ENCODE peak calls at places on chromosomes 7 and 10, in six cellular contexts. T, J, P, A, U and C are unnamed samples.

GRCh38 chr10:80583681-80584080 is 46.0 kb downstream of the SH2D4B start:
- DNase-seq in T (no peak), J (no peak), P (no peak), A (no peak), U (no peak), C (no peak)

GRCh38 chr10:70324951-70325781 is 41.4 kb upstream of the NPFFR1 start:
- DNase-seq in T (no peak), J (no peak), P (no peak), A (no peak), U (no peak), C (peak; percentile 43)

GRCh38 chr10:46020344-46020656 is 10.1 kb downstream of the NCOA4 start:
- DNase-seq in T (no peak), J (peak; percentile 78), P (no peak), A (no peak), U (no peak), C (no peak)

GRCh38 chr7:158894825-158895224 is 38.5 kb downstream of the DYNC2I1 start:
- DNase-seq in T (no peak), J (no peak), P (no peak), A (no peak), U (no peak), C (no peak)

GRCh38 chr7:108454674-108455523 is 1.3 kb downstream of the NRCAM start:
- DNase-seq in T (no peak), J (no peak), P (no peak), A (no peak), U (no peak), C (no peak)

GRCh38 chr7:44212581-44213184 is 11.9 kb downstream of the YKT6 start:
- DNase-seq in T (no peak), J (no peak), P (peak; percentile 37), A (no peak), U (no peak), C (no peak)

GRCh38 chr7:65980478-65981250 is 1.3 kb downstream of the GUSB start:
- DNase-seq in T (peak; percentile 27), J (peak; percentile 87), P (peak; percentile 78), A (peak; percentile 93), U (peak; percentile 55), C (peak; percentile 37)

GRCh38 chr7:36348256-36348655 is 41.4 kb upstream of the ANLN start:
- DNase-seq in T (no peak), J (no peak), P (no peak), A (no peak), U (no peak), C (no peak)

GRCh38 chr7:157854066-157854891 is 517.5 kb downstream of the DNAJB6 start:
- DNase-seq in T (peak; percentile 43), J (no peak), P (peak; percentile 72), A (peak; percentile 92), U (peak; percentile 55), C (peak; percentile 37)

GRCh38 chr7:27641576-27642230 is 21.0 kb downstream of the HIBADH start:
- DNase-seq in T (no peak), J (no peak), P (no peak), A (no peak), U (no peak), C (no peak)

GRCh38 chr7:37718585-37718984 is 35.0 kb downstream of the GPR141 start:
- DNase-seq in T (no peak), J (no peak), P (no peak), A (no peak), U (no peak), C (no peak)

GRCh38 chr7:63038987-63039386 is 959.7 kb upstream of the ZNF722 start:
- DNase-seq in T (no peak), J (no peak), P (no peak), A (no peak), U (no peak), C (no peak)

GRCh38 chr10:50740351-50740688 is 584 bp downstream of the ASAH2B start:
- DNase-seq in T (no peak), J (peak; percentile 51), P (no peak), A (no peak), U (peak; percentile 19), C (no peak)

GRCh38 chr10:35641430-35642015 is 573 bp downstream of the FZD8 start:
- DNase-seq in T (peak; percentile 28), J (peak; percentile 49), P (peak; percentile 63), A (no peak), U (no peak), C (no peak)

GRCh38 chr10:71476249-71477011 is 79.7 kb downstream of the CDH23 start:
- DNase-seq in T (no peak), J (no peak), P (no peak), A (no peak), U (peak; percentile 25), C (no peak)

GRCh38 chr10:46079831-46080585 is 33.9 kb upstream of the MSMB start:
- DNase-seq in T (no peak), J (no peak), P (no peak), A (peak; percentile 79), U (no peak), C (no peak)

GRCh38 chr10:73183882-73184281 is 16.0 kb downstream of the FAM149B1 start:
- DNase-seq in T (no peak), J (peak; percentile 47), P (no peak), A (no peak), U (no peak), C (no peak)

GRCh38 chr10:101053516-101053915 is 8.3 kb upstream of the KAZALD1 start:
- DNase-seq in T (no peak), J (no peak), P (no peak), A (no peak), U (no peak), C (no peak)

GRCh38 chr7:4958477-4959301 is at the start of gene MMD2:
- DNase-seq in T (no peak), J (no peak), P (no peak), A (no peak), U (no peak), C (no peak)

GRCh38 chr7:47145326-47145725 is 436.6 kb downstream of the TNS3 start:
- DNase-seq in T (no peak), J (peak; percentile 16), P (no peak), A (no peak), U (no peak), C (no peak)

GRCh38 chr10:91238191-91238590 is 17.7 kb downstream of the PCGF5 start:
- DNase-seq in T (no peak), J (no peak), P (no peak), A (no peak), U (no peak), C (no peak)

GRCh38 chr10:102509387-102509786 is 5.6 kb downstream of the SUFU start:
- DNase-seq in T (no peak), J (no peak), P (no peak), A (no peak), U (no peak), C (no peak)

GRCh38 chr7:41630741-41631140 is 72.1 kb downstream of the INHBA start:
- DNase-seq in T (no peak), J (no peak), P (no peak), A (no peak), U (no peak), C (no peak)

GRCh38 chr10:22437620-22438588 is 92.6 kb downstream of the SPAG6 start:
- DNase-seq in T (peak; percentile 30), J (no peak), P (peak; percentile 70), A (peak; percentile 91), U (no peak), C (no peak)

GRCh38 chr7:128703605-128704004 is 31.5 kb downstream of the GARIN1A start:
- DNase-seq in T (no peak), J (no peak), P (no peak), A (no peak), U (no peak), C (no peak)

GRCh38 chr7:51187941-51188340 is 128.7 kb downstream of the COBL start:
- DNase-seq in T (no peak), J (peak; percentile 37), P (no peak), A (no peak), U (no peak), C (no peak)

GRCh38 chr10:127293640-127294039 is 97.2 kb upstream of the INSYN2A start:
- DNase-seq in T (peak; percentile 21), J (no peak), P (no peak), A (no peak), U (no peak), C (no peak)

GRCh38 chr7:150744041-150744656 is 6.9 kb downstream of the GIMAP5 start:
- DNase-seq in T (no peak), J (no peak), P (no peak), A (no peak), U (no peak), C (no peak)
- TF ChIP-seq POLR2AphosphoS5 in T (no peak), J (no peak), P (no peak), A (no peak), U (no peak), C (no peak)

GRCh38 chr7:73732397-73732796 is 6.2 kb downstream of the ABHD11 start:
- DNase-seq in T (no peak), J (no peak), P (no peak), A (no peak), U (no peak), C (no peak)

GRCh38 chr7:73728551-73728950 is 9.1 kb upstream of the STX1A start:
- DNase-seq in T (no peak), J (no peak), P (no peak), A (no peak), U (no peak), C (no peak)

GRCh38 chr7:73734619-73735525 is 3.7 kb downstream of the ABHD11 start:
- DNase-seq in T (peak; percentile 92), J (peak; percentile 93), P (peak; percentile 90), A (no peak), U (peak; percentile 94), C (peak; percentile 68)

GRCh38 chr7:73727963-73728362 is 8.5 kb upstream of the STX1A start:
- DNase-seq in T (no peak), J (no peak), P (no peak), A (no peak), U (no peak), C (no peak)

GRCh38 chr7:73730485-73730884 is 8.1 kb downstream of the ABHD11 start:
- DNase-seq in T (no peak), J (peak; percentile 55), P (no peak), A (no peak), U (no peak), C (no peak)
- H3K36me3 ChIP-seq in T (peaks cover under 1% of the 10 kb centered on the region), J (peaks cover under 1% of the 10 kb centered on the region), P (peaks cover under 1% of the 10 kb centered on the region), A (peaks cover 1% of the 10 kb centered on the region), U (no peaks in the 10 kb centered on the region), C (no peaks in the 10 kb centered on the region)

GRCh38 chr7:76063525-76063924 is 15.6 kb downstream of the MDH2 start:
- DNase-seq in T (peak; percentile 86), J (peak; percentile 73), P (no peak), A (no peak), U (peak; percentile 85), C (peak; percentile 40)
- TF ChIP-seq POLR2A in T (no peak), J (no peak), P (no peak), A (no peak), U (no peak), C (no peak)

GRCh38 chr10:29473411-29474100 is 161.2 kb downstream of the SVIL start:
- DNase-seq in T (no peak), J (no peak), P (no peak), A (no peak), U (no peak), C (no peak)

GRCh38 chr10:29481906-29482440 is 152.8 kb downstream of the SVIL start:
- DNase-seq in T (no peak), J (no peak), P (no peak), A (no peak), U (no peak), C (no peak)

GRCh38 chr10:29480281-29480954 is 154.4 kb downstream of the SVIL start:
- DNase-seq in T (no peak), J (no peak), P (no peak), A (no peak), U (no peak), C (no peak)

GRCh38 chr10:29482591-29483421 is 152.0 kb downstream of the SVIL start:
- DNase-seq in T (no peak), J (no peak), P (no peak), A (no peak), U (no peak), C (no peak)

GRCh38 chr10:29479081-29479917 is 155.5 kb downstream of the SVIL start:
- DNase-seq in T (no peak), J (no peak), P (no peak), A (no peak), U (no peak), C (no peak)
- TF ChIP-seq POLR2AphosphoS5 in T (no peak), J (no peak), P (no peak), A (peak; percentile 28), U (no peak), C (no peak)